ENCODE peak calls at places on chromosomes 3 and 15, in five cellular contexts. One of them, this sample, is unnamed.

GRCh38 chr3:37396731-37397130 is 222.3 kb upstream of the LRRFIP2 start:
- DNase-seq in GM12878: no peak
- DNase-seq in H1: no peak
- DNase-seq in K562: no peak
- DNase-seq in HepG2: no peak
- DNase-seq in this sample: no peak

GRCh38 chr3:162738778-162739177 is 1242.2 kb downstream of the OTOL1 start:
- DNase-seq in GM12878: no peak
- DNase-seq in K562: no peak
- DNase-seq in H1: no peak
- DNase-seq in HepG2: no peak
- DNase-seq in this sample: no peak

GRCh38 chr3:160698806-160699205 is 21.8 kb downstream of the ARL14 start:
- DNase-seq in H1: no peak
- DNase-seq in K562: no peak
- DNase-seq in GM12878: no peak
- DNase-seq in HepG2: no peak
- DNase-seq in this sample: no peak

GRCh38 chr3:194439915-194440550 is 41.0 kb upstream of the GP5 start:
- DNase-seq in HepG2: no peak
- DNase-seq in K562: no peak
- DNase-seq in H1: no peak
- DNase-seq in GM12878: no peak
- DNase-seq in this sample: no peak

GRCh38 chr15:100093211-100094126 is 248.3 kb downstream of the ADAMTS17 start:
- DNase-seq in HepG2: no peak
- DNase-seq in GM12878: no peak
- DNase-seq in K562: no peak
- DNase-seq in H1: no peak
- DNase-seq in this sample: no peak

GRCh38 chr15:86044981-86045380 is 34.7 kb upstream of the AGBL1 start:
- DNase-seq in GM12878: no peak
- DNase-seq in H1: no peak
- DNase-seq in K562: no peak
- DNase-seq in HepG2: no peak
- DNase-seq in this sample: no peak

GRCh38 chr15:93250212-93250611 is 161.2 kb upstream of the RGMA start:
- DNase-seq in K562: no peak
- DNase-seq in H1: no peak
- DNase-seq in GM12878: no peak
- DNase-seq in HepG2: no peak
- DNase-seq in this sample: no peak

GRCh38 chr3:60192297-60193114 is 1058.7 kb downstream of the FHIT start:
- DNase-seq in HepG2: no peak
- DNase-seq in K562: no peak
- DNase-seq in GM12878: peak; percentile 3
- DNase-seq in H1: no peak
- DNase-seq in this sample: no peak

GRCh38 chr15:101014276-101014675 is 95.1 kb downstream of the LRRK1 start:
- DNase-seq in GM12878: no peak
- DNase-seq in HepG2: no peak
- DNase-seq in H1: no peak
- DNase-seq in K562: no peak
- DNase-seq in this sample: no peak

GRCh38 chr3:64554086-64554920 is 133.5 kb downstream of the ADAMTS9 start:
- DNase-seq in K562: no peak
- DNase-seq in H1: no peak
- DNase-seq in HepG2: no peak
- DNase-seq in GM12878: no peak
- DNase-seq in this sample: no peak

GRCh38 chr15:29466292-29466691 is 196.7 kb upstream of the NSMCE3 start:
- DNase-seq in HepG2: no peak
- DNase-seq in H1: no peak
- DNase-seq in K562: no peak
- DNase-seq in GM12878: no peak
- DNase-seq in this sample: no peak

GRCh38 chr3:81554805-81555204 is 206.6 kb downstream of the GBE1 start:
- DNase-seq in K562: no peak
- DNase-seq in HepG2: no peak
- DNase-seq in H1: no peak
- DNase-seq in GM12878: no peak
- DNase-seq in this sample: no peak

GRCh38 chr15:40047413-40048154 is 8.6 kb upstream of the SRP14 start:
- DNase-seq in H1: no peak
- DNase-seq in GM12878: peak; percentile 86
- DNase-seq in K562: no peak
- DNase-seq in HepG2: no peak
- DNase-seq in this sample: no peak

GRCh38 chr15:75570119-75570518 is 9.0 kb downstream of the PTPN9 start:
- DNase-seq in HepG2: no peak
- DNase-seq in K562: no peak
- DNase-seq in H1: no peak
- DNase-seq in GM12878: no peak
- DNase-seq in this sample: no peak

GRCh38 chr15:22839046-22839705 is 710 bp downstream of the NIPA2 start:
- DNase-seq in HepG2: no peak
- DNase-seq in K562: no peak
- DNase-seq in GM12878: no peak
- DNase-seq in H1: no peak
- DNase-seq in this sample: no peak

GRCh38 chr3:39138804-39139415 is 14.5 kb downstream of the CSRNP1 start:
- DNase-seq in K562: no peak
- DNase-seq in H1: no peak
- DNase-seq in HepG2: no peak
- DNase-seq in GM12878: no peak
- DNase-seq in this sample: no peak

GRCh38 chr3:3172627-3173026 is 6.9 kb downstream of the CRBN start:
- DNase-seq in HepG2: no peak
- DNase-seq in K562: no peak
- DNase-seq in H1: no peak
- DNase-seq in GM12878: no peak
- DNase-seq in this sample: no peak

GRCh38 chr3:162994165-162994564 is 1497.6 kb downstream of the OTOL1 start:
- DNase-seq in H1: no peak
- DNase-seq in K562: no peak
- DNase-seq in GM12878: no peak
- DNase-seq in HepG2: no peak
- DNase-seq in this sample: no peak

GRCh38 chr3:195873971-195874370 is 34.4 kb downstream of the TNK2 start:
- DNase-seq in GM12878: no peak
- DNase-seq in K562: no peak
- DNase-seq in HepG2: no peak
- DNase-seq in H1: no peak
- DNase-seq in this sample: no peak

GRCh38 chr3:197014942-197015575 is 14.6 kb downstream of the MELTF start:
- DNase-seq in GM12878: no peak
- DNase-seq in HepG2: no peak
- DNase-seq in H1: no peak
- DNase-seq in K562: no peak
- DNase-seq in this sample: no peak

GRCh38 chr3:194976813-194977322 is 291.2 kb downstream of the FAM43A start:
- DNase-seq in K562: no peak
- DNase-seq in GM12878: no peak
- DNase-seq in HepG2: peak; percentile 30
- DNase-seq in H1: no peak
- DNase-seq in this sample: no peak

GRCh38 chr15:70792171-70792573 is 28.8 kb upstream of the UACA start:
- DNase-seq in HepG2: no peak
- DNase-seq in K562: no peak
- DNase-seq in H1: no peak
- DNase-seq in GM12878: no peak
- DNase-seq in this sample: peak; percentile 47

GRCh38 chr3:3552741-3553140 is 246.5 kb upstream of the LRRN1 start:
- DNase-seq in GM12878: no peak
- DNase-seq in H1: no peak
- DNase-seq in K562: no peak
- DNase-seq in HepG2: no peak
- DNase-seq in this sample: no peak

GRCh38 chr3:18988619-18989229 is 159.6 kb upstream of the KCNH8 start:
- DNase-seq in GM12878: no peak
- DNase-seq in HepG2: peak; percentile 12
- DNase-seq in K562: no peak
- DNase-seq in H1: no peak
- DNase-seq in this sample: no peak

GRCh38 chr3:8990266-8991215 is 27.3 kb upstream of the RAD18 start:
- DNase-seq in GM12878: no peak
- DNase-seq in H1: no peak
- DNase-seq in K562: no peak
- DNase-seq in HepG2: no peak
- DNase-seq in this sample: no peak

GRCh38 chr3:143881102-143881501 is 32.8 kb upstream of the SLC9A9 start:
- DNase-seq in HepG2: no peak
- DNase-seq in H1: no peak
- DNase-seq in K562: no peak
- DNase-seq in GM12878: no peak
- DNase-seq in this sample: no peak

GRCh38 chr3:52527039-52527731 is 6.5 kb downstream of the NT5DC2 start:
- DNase-seq in GM12878: no peak
- DNase-seq in HepG2: no peak
- DNase-seq in K562: no peak
- DNase-seq in H1: no peak
- DNase-seq in this sample: no peak

GRCh38 chr3:168002786-168003368 is 92.8 kb downstream of the GOLIM4 start:
- DNase-seq in H1: no peak
- DNase-seq in K562: peak; percentile 27
- DNase-seq in GM12878: no peak
- DNase-seq in HepG2: no peak
- DNase-seq in this sample: no peak

GRCh38 chr3:188595890-188596376 is 442.0 kb downstream of the LPP start:
- DNase-seq in K562: no peak
- DNase-seq in HepG2: no peak
- DNase-seq in GM12878: no peak
- DNase-seq in H1: no peak
- DNase-seq in this sample: no peak

DNA sequence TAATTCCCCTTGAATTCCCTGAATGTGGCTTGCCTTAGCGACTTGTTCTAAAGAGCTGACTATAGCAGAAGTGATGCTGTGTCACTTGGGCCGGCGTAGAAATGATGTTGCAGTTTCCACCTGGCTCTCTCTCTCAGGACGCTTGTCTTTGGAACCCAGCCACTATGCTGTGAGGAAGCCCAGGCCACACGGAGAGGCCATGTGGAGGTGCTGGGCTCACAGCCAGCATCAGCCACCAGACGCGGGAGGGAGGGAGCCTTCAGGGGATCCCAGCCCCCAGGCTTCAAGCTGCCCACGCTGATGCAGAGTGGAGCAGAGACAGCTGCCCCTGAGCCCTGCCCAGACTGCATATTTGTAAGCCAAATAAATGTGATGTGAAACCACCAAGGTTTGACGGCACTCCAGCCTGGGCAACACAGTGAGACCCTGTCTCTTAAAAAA is 18.6 kb downstream of the RNU5B-1 start:
- DNase-seq in HepG2: no peak
- DNase-seq in GM12878: no peak
- DNase-seq in K562: no peak
- DNase-seq in H1: no peak
- DNase-seq in this sample: no peak
- TF ChIP-seq SRF in HepG2: no peak
- TF ChIP-seq SRF in GM12878: no peak
- TF ChIP-seq SRF in K562: no peak
- TF ChIP-seq SRF in H1: no peak
- TF ChIP-seq SRF in this sample: no peak

DNA sequence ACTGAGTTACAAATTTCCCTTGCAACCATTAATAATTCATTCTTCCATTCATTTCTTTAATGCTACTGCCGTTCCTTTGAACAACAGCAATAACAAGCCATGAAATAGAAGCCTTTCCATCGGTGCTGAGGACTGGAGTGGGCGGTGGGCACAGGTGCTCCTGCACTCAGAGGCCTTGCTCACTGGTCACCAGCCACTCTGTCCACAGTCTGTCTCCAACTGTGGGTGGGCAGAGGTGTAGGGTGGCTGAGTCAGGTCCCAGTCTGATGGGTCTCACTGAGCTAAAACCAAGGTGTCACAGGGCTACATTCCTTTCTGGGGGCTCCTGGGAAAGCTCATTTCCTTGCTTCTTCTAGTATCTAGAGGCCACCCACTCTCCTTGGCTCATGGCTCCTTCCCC is 6.3 kb upstream of the FAM3D start:
- DNase-seq in GM12878: no peak
- DNase-seq in H1: no peak
- DNase-seq in HepG2: no peak
- DNase-seq in K562: no peak
- DNase-seq in this sample: no peak
- TF ChIP-seq SRF in GM12878: no peak
- TF ChIP-seq SRF in H1: no peak
- TF ChIP-seq SRF in HepG2: no peak
- TF ChIP-seq SRF in K562: no peak
- TF ChIP-seq SRF in this sample: no peak

GRCh38 chr3:46109635-46110005 is 82.3 kb upstream of the XCR1 start:
- DNase-seq in GM12878: no peak
- DNase-seq in K562: no peak
- DNase-seq in H1: no peak
- DNase-seq in HepG2: no peak
- DNase-seq in this sample: no peak
- TF ChIP-seq SRF in GM12878: no peak
- TF ChIP-seq SRF in K562: no peak
- TF ChIP-seq SRF in H1: no peak
- TF ChIP-seq SRF in HepG2: no peak
- TF ChIP-seq SRF in this sample: no peak

GRCh38 chr3:150057227-150057626 is 86.5 kb upstream of the PFN2 start:
- DNase-seq in HepG2: no peak
- DNase-seq in GM12878: no peak
- DNase-seq in K562: no peak
- DNase-seq in H1: no peak
- DNase-seq in this sample: no peak
- TF ChIP-seq SRF in HepG2: no peak
- TF ChIP-seq SRF in GM12878: no peak
- TF ChIP-seq SRF in K562: no peak
- TF ChIP-seq SRF in H1: no peak
- TF ChIP-seq SRF in this sample: no peak

GRCh38 chr3:114336122-114336697 is 42.4 kb downstream of the TIGIT start:
- DNase-seq in K562: no peak
- DNase-seq in GM12878: no peak
- DNase-seq in HepG2: no peak
- DNase-seq in H1: no peak
- DNase-seq in this sample: no peak
- TF ChIP-seq SRF in K562: no peak
- TF ChIP-seq SRF in GM12878: no peak
- TF ChIP-seq SRF in HepG2: no peak
- TF ChIP-seq SRF in H1: no peak
- TF ChIP-seq SRF in this sample: no peak

This sample was measured in HCT116.